ENCODE peak calls at places on chromosomes 3 and 15, in nine cellular contexts. G, H, B, L, J, K, T, S and E are unnamed samples.

GRCh38 chr3:58116161-58116955 is 94.4 kb downstream of the DNASE1L3 start:
- DNase-seq in G (no peak), H (no peak), B (no peak), L (no peak), J (no peak), K (no peak), T (no peak), S (peak), E (no peak)

GRCh38 chr3:15796331-15796730 is 1.4 kb downstream of the ANKRD28 start:
- DNase-seq in G (no peak), H (no peak), B (no peak), L (no peak), J (no peak), K (no peak), T (no peak), S (no peak), E (no peak)

GRCh38 chr3:32383136-32383711 is 8.4 kb upstream of the CMTM7 start:
- DNase-seq in G (no peak), H (no peak), B (no peak), L (peak), J (no peak), K (no peak), T (no peak), S (no peak), E (no peak)

GRCh38 chr15:33154366-33155166 is 39.9 kb downstream of the FMN1 start:
- DNase-seq in G (peak), H (peak), B (no peak), L (no peak), J (peak), K (peak), T (peak), S (no peak), E (no peak)

GRCh38 chr3:115245437-115245836 is 98.3 kb upstream of the ZBTB20 start:
- DNase-seq in G (no peak), H (no peak), B (no peak), L (no peak), J (no peak), K (no peak), T (peak), S (no peak), E (no peak)

GRCh38 chr3:5079761-5080160 is 42.3 kb upstream of the ARL8B start:
- DNase-seq in G (no peak), H (no peak), B (no peak), L (no peak), J (no peak), K (no peak), T (no peak), S (no peak), E (no peak)

GRCh38 chr3:117563063-117563462 is 853.5 kb downstream of the TUSC7 start:
- DNase-seq in G (no peak), H (no peak), B (no peak), L (no peak), J (no peak), K (no peak), T (peak), S (no peak), E (no peak)

GRCh38 chr3:123728014-123728413 is 143.2 kb upstream of the HACD2 start:
- DNase-seq in G (no peak), H (no peak), B (no peak), L (no peak), J (no peak), K (no peak), T (peak), S (no peak), E (no peak)

GRCh38 chr3:65035231-65035630 is 347.4 kb upstream of the ADAMTS9 start:
- DNase-seq in G (peak), H (no peak), B (no peak), L (no peak), J (no peak), K (no peak), T (no peak), S (no peak), E (no peak)

GRCh38 chr3:134749802-134750553 is 45.1 kb upstream of the EPHB1 start:
- DNase-seq in G (no peak), H (no peak), B (no peak), L (no peak), J (no peak), K (no peak), T (no peak), S (no peak), E (no peak)

GRCh38 chr3:30779686-30780287 is 114.7 kb downstream of the GADL1 start:
- DNase-seq in G (no peak), H (no peak), B (no peak), L (peak), J (no peak), K (no peak), T (peak), S (no peak), E (no peak)

GRCh38 chr3:22117751-22118346 is 366.8 kb upstream of the ZNF385D start:
- DNase-seq in G (no peak), H (no peak), B (no peak), L (no peak), J (no peak), K (no peak), T (peak), S (no peak), E (no peak)

GRCh38 chr15:86776120-86776519 is 696.4 kb downstream of the AGBL1 start:
- DNase-seq in G (no peak), H (no peak), B (no peak), L (no peak), J (no peak), K (no peak), T (no peak), S (no peak), E (no peak)

GRCh38 chr3:50230833-50231125 is 5.2 kb upstream of the GNAI2 start:
- DNase-seq in G (no peak), H (no peak), B (no peak), L (no peak), J (no peak), K (no peak), T (peak), S (no peak), E (no peak)

GRCh38 chr3:170301404-170301803 is 56.1 kb upstream of the SKIL start:
- DNase-seq in G (no peak), H (no peak), B (no peak), L (no peak), J (no peak), K (no peak), T (peak), S (no peak), E (no peak)

GRCh38 chr3:149620291-149621020 is 37.4 kb downstream of the WWTR1 start:
- DNase-seq in G (no peak), H (no peak), B (no peak), L (no peak), J (no peak), K (no peak), T (peak), S (no peak), E (no peak)

GRCh38 chr15:70801111-70801510 is 37.8 kb upstream of the UACA start:
- DNase-seq in G (no peak), H (no peak), B (no peak), L (no peak), J (no peak), K (no peak), T (peak), S (no peak), E (no peak)

GRCh38 chr3:71145954-71146353 is 437.6 kb downstream of the FOXP1 start:
- DNase-seq in G (no peak), H (no peak), B (no peak), L (no peak), J (no peak), K (no peak), T (no peak), S (no peak), E (no peak)
- TF ChIP-seq CTCF in G (no peak), H (no peak), B (no peak), L (no peak), J (no peak), K (no peak), T (no peak), S (no peak), E (no peak)

DNA sequence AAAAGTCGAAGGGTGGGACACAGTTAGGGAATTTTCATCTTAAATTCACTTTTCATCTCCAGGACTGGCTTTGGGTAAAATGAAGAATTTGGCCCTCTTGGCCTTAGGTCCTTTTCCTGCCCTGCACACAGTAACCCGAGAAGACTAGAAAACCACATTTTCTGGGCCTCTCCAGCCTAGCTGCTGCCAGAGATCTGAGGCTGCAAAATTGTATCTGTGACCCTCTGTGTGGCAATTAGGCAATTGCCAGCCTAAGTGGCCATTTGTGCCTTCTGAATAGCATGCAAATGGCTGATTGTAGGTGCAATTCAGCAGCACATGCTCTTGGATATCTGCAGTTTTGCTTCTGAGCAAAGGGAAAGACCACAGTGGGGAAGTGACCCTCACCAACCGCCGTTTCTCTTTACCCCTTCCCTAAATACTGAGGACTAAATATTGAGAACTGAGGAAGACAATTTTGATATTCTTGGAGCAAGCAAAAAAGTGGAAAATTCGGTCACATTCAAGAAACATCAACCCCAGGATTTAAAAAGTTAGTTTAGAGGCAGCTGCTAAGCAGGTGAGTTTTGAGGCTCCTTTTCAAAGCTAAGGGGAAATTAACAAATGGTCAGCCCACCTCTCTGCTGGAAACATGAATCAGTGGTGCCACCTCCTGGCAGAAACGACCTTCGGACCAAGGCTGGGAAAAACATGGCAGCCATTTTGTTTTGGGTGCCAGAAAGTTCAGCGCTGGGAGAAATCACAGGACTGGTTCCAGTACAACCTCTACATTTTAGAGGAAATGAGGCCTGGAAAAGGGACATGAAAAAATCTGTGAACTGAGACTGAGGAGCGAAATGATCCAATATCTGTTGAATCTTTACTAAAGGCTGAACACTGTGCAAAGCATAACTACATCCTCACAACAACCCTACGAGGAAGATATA is 56.6 kb upstream of the PRTG start:
- DNase-seq in G (peak), H (peak), B (peak), L (peak), J (peak), K (no peak), T (peak), S (no peak), E (peak)
- TF ChIP-seq CTCF in G (peak), H (peak), B (peak), L (peak), J (peak), K (peak), T (peak), S (no peak), E (peak)

DNA sequence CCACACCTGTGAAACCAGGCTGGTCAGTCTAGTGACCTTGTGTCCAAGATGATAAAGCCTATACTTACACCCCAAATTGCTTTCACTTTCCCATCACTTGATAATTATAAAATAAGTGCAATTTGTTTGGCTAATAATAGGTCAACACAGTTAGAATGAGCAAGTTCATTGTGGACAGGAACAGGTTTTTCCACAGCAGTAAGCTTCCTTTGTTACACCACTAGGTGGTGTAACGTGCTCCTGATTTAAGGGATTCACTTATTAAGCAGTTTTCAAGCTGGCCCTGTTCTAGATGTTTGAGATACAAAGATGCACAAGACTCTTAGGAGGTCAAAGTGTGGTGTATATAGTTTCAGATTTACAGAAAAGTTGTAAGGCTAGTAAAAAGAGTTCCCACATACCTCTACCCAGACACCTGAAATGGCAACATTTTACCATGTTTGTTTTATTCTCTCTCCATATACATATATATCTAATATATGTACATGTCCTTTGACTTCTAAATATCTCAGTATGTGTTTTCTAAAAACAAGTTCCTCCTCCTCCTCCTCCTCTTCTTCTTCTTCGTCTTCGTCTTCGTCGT is 6.8 kb upstream of the MFSD1 start:
- DNase-seq in G (no peak), H (no peak), B (no peak), L (no peak), J (no peak), K (no peak), T (peak), S (no peak), E (no peak)
- TF ChIP-seq CTCF in G (peak), H (peak), B (peak), L (peak), J (peak), K (peak), T (peak), S (peak), E (peak)

DNA sequence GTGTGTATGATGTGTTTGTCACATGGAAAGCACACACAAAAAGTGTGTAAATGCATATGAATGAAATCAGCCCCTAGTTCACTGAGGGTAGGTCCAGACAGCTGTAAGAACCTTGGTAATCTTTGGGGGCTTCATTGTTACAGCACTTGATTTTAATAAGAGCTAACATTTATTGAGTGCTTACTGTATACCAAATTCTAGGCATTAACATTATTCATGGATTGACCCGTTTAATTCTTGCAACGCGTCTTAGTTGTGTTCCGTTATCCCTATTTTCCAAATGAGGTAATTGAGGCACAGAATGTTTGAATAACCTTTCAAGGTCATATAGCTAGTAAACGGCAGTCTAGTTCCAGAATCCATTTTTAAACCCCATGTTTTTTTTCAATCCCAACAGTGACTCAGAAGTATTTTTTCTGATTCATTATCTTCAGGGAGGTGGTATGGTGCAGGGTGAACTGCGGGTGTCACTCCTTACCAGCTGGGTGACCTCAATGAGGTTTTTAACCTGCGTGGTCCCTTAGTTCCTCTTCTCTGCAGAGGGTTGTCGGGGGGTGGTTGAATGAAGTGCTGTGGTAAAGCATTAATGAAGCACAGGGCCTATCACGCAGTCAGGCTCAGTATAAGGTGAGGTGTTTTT is 14.2 kb downstream of the RAB8B start:
- DNase-seq in G (no peak), H (no peak), B (no peak), L (no peak), J (no peak), K (no peak), T (peak), S (peak), E (no peak)
- TF ChIP-seq CTCF in G (no peak), H (no peak), B (no peak), L (no peak), J (no peak), K (no peak), T (no peak), S (no peak), E (no peak)

GRCh38 chr3:41574900-41575299 is 375.6 kb downstream of the CTNNB1 start:
- DNase-seq in G (no peak), H (no peak), B (no peak), L (no peak), J (no peak), K (no peak), T (no peak), S (no peak), E (no peak)
- TF ChIP-seq CTCF in G (peak), H (peak), B (peak), L (no peak), J (no peak), K (no peak), T (no peak), S (no peak), E (peak)